ENCODE peak calls at places on chromosomes 4 and X, in five cellular contexts. S is heart left ventricle, E is colonic mucosa, X is fibroblast of lung, C is sigmoid colon. O is an unnamed sample.
A peak's percentile ranks its signal among the peaks of the same experiment; 100 is the strongest.

GRCh38 chr4:77734928-77735327 is 84.2 kb downstream of the CNOT6L start:
- DNase-seq in S (no peak), E (no peak), X (peak; percentile 71), C (no peak), O (no peak)

GRCh38 chr4:5215321-5215720 is 164.0 kb downstream of the STK32B start:
- DNase-seq in S (no peak), E (no peak), X (no peak), C (no peak), O (no peak)

GRCh38 chr4:174450051-174450450 is 72.2 kb downstream of the HPGD start:
- DNase-seq in S (no peak), E (no peak), X (no peak), C (no peak), O (no peak)

GRCh38 chrX:7934026-7934425 is 6.8 kb upstream of the PNPLA4 start:
- DNase-seq in S (no peak), E (no peak), X (no peak), C (no peak), O (no peak)

GRCh38 chr4:155704841-155705404 is 38.3 kb downstream of the GUCY1A1 start:
- DNase-seq in S (no peak), E (no peak), X (no peak), C (no peak), O (no peak)

GRCh38 chrX:20309796-20310195 is 43.1 kb upstream of the RPS6KA3 start:
- DNase-seq in S (no peak), E (no peak), X (peak; percentile 47), C (no peak), O (no peak)

GRCh38 chrX:140733766-140734342 is 24.3 kb downstream of the LINC00632 start:
- DNase-seq in S (no peak), E (no peak), X (peak; percentile 70), C (no peak), O (no peak)

GRCh38 chrX:20838477-20838876 is 535.7 kb upstream of the CNKSR2 start:
- DNase-seq in S (no peak), E (no peak), X (no peak), C (peak; percentile 52), O (no peak)

GRCh38 chrX:129701624-129702069 is 37.1 kb upstream of the XPNPEP2 start:
- DNase-seq in S (peak; percentile 75), E (peak; percentile 34), X (peak; percentile 81), C (peak; percentile 90), O (no peak)

GRCh38 chrX:74465424-74465823 is 44.1 kb downstream of the SLC16A2 start:
- DNase-seq in S (no peak), E (no peak), X (no peak), C (no peak), O (no peak)

GRCh38 chr4:52172166-52172565 is 121.1 kb downstream of the SPATA18 start:
- DNase-seq in S (no peak), E (no peak), X (peak; percentile 11), C (no peak), O (no peak)

GRCh38 chr4:175986-176385 is 51.7 kb downstream of the ZNF718 start:
- DNase-seq in S (no peak), E (no peak), X (no peak), C (no peak), O (no peak)
- H3K9me3 ChIP-seq in S (peaks cover 100% of the 10 kb centered on the region), E (peaks cover 7% of the 10 kb centered on the region), X (no peaks in the 10 kb centered on the region), C (peaks cover 27% of the 10 kb centered on the region), O (peaks cover 39% of the 10 kb centered on the region)

DNA sequence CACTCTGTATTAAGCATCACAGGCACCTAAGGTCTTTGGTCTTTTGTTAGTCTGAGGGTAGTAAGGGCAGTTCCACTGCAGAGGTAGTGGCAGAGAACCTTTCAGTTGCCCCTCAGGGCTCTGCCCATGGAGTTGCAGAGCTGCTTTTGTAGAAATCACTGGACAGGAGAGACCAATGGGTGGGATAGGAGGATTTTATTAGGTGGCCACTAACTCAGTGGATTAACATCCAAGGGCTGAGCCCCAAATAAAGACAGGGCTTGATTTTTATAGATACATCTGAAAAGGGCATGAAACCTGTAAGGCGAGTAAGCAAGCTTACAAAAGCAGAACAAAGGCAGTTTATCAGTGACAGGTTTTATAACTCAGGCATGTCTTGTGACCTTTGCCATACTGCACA is 1035.4 kb downstream of the SH3BGRL start:
- DNase-seq in S (no peak), E (no peak), X (no peak), C (no peak), O (no peak)
- H3K9me3 ChIP-seq in S (no peaks in the 10 kb centered on the region), E (no peaks in the 10 kb centered on the region), X (no peaks in the 10 kb centered on the region), C (peaks cover 7% of the 10 kb centered on the region), O (no peaks in the 10 kb centered on the region)

DNA sequence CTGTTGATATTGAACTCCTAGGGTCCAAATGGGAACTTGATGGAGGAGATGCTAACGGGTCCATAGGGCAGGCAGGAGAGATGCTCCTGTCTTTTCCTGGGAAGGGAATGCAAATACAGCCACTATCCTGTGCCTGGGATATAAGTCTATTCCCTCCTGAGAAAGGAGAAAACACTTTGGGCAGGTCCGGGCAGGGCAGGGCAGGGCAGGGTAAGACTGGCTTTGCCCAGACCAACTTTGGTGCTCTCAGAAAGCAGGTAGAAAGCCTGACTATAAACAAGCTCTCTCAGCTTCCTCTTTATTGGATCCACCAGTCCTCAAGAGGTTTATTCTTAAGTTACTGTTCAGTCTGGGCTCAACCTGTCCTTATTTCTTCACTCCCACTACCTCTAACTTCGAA is 232.3 kb downstream of the PTTG2 start:
- DNase-seq in S (no peak), E (no peak), X (no peak), C (no peak), O (no peak)
- H3K9me3 ChIP-seq in S (peaks cover 9% of the 10 kb centered on the region), E (no peaks in the 10 kb centered on the region), X (no peaks in the 10 kb centered on the region), C (no peaks in the 10 kb centered on the region), O (no peaks in the 10 kb centered on the region)

GRCh38 chrX:155889328-155889727 is 8.2 kb downstream of the VAMP7 start:
- DNase-seq in S (no peak), E (no peak), X (no peak), C (no peak), O (no peak)
- H3K9me3 ChIP-seq in S (no peaks in the 10 kb centered on the region), E (no peaks in the 10 kb centered on the region), X (no peaks in the 10 kb centered on the region), C (no peaks in the 10 kb centered on the region), O (no peaks in the 10 kb centered on the region)

GRCh38 chr4:252065-252601 is 53.1 kb downstream of the ZNF732 start:
- DNase-seq in S (no peak), E (no peak), X (no peak), C (no peak), O (no peak)

GRCh38 chr4:253936-254756 is 51.1 kb downstream of the ZNF732 start:
- DNase-seq in S (no peak), E (no peak), X (no peak), C (no peak), O (no peak)

DNA sequence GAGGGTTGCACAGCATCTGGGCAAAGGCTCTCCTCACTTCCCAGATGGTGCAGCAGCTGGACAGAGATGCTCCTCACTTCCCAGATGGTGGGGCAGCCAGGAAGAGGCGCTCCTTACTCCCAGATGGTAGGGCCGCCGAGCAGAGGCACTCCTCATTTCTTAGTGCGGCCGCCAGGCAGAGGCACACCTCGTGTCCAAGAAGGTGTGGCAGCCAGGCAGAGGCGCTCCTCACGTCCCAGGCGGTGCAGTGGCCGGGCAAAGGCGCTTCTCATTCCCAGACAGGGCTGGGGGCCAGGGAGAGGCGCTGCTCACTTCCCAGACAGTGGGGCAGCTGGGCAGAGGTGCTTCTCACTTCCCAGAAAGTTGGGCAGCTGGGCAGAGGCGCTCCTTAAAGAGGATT is 48.8 kb downstream of the ZNF732 start:
- DNase-seq in S (no peak), E (no peak), X (no peak), C (no peak), O (no peak)
- H3K9me3 ChIP-seq in S (peaks cover 100% of the 10 kb centered on the region), E (peaks cover 18% of the 10 kb centered on the region), X (no peaks in the 10 kb centered on the region), C (peaks cover 10% of the 10 kb centered on the region), O (peaks cover 22% of the 10 kb centered on the region)

GRCh38 chrX:82658492-82658891 is 849.6 kb upstream of the POU3F4 start:
- DNase-seq in S (no peak), E (no peak), X (no peak), C (no peak), O (no peak)
- H3K9me3 ChIP-seq in S (no peaks in the 10 kb centered on the region), E (no peaks in the 10 kb centered on the region), X (no peaks in the 10 kb centered on the region), C (no peaks in the 10 kb centered on the region), O (no peaks in the 10 kb centered on the region)

GRCh38 chr4:142614621-142615323 is 231.3 kb downstream of the INPP4B start:
- DNase-seq in S (no peak), E (no peak), X (peak; percentile 31), C (no peak), O (no peak)
- H3K9me3 ChIP-seq in S (no peaks in the 10 kb centered on the region), E (no peaks in the 10 kb centered on the region), X (no peaks in the 10 kb centered on the region), C (no peaks in the 10 kb centered on the region), O (peaks cover 26% of the 10 kb centered on the region)

GRCh38 chr4:83613023-83613422 is 77.1 kb downstream of the GPAT3 start:
- DNase-seq in S (no peak), E (no peak), X (no peak), C (no peak), O (no peak)
- H3K9me3 ChIP-seq in S (peaks cover 41% of the 10 kb centered on the region), E (no peaks in the 10 kb centered on the region), X (no peaks in the 10 kb centered on the region), C (no peaks in the 10 kb centered on the region), O (peaks cover 9% of the 10 kb centered on the region)

O was measured in T-helper 17 cell.